ENCODE peak calls at places on chromosomes 7 and 10, in seven cellular contexts. F is A172, W is NCI-H2227 treated with DMSO at 0.1 percent for 48 hours, M is psoas muscle, P is PC-3, L is left ventricle myocardium inferior, X is fibroblast of the aortic adventitia. Q is an unnamed sample.
A peak's percentile ranks its signal among the peaks of the same experiment; 100 is the strongest.

GRCh38 chr7:81574723-81575326 is 195.0 kb downstream of the HGF start:
- DNase-seq in F (no peak), W (no peak), M (no peak), P (no peak), L (no peak), X (peak; percentile 94), Q (no peak)

GRCh38 chr7:92034116-92034515 is 93.5 kb downstream of the AKAP9 start:
- DNase-seq in F (no peak), W (no peak), M (no peak), P (no peak), L (no peak), X (peak; percentile 74), Q (no peak)

GRCh38 chr7:66683770-66684123 is 55.1 kb downstream of the KCTD7 start:
- DNase-seq in F (no peak), W (no peak), M (no peak), P (no peak), L (no peak), X (peak; percentile 16), Q (no peak)

GRCh38 chr7:117630501-117630900 is 150.7 kb downstream of the CFTR start:
- DNase-seq in F (no peak), W (no peak), M (no peak), P (no peak), L (no peak), X (no peak), Q (no peak)

GRCh38 chr7:134781171-134781570 is 1.7 kb downstream of the CALD1 start:
- DNase-seq in F (no peak), W (no peak), M (no peak), P (no peak), L (no peak), X (peak; percentile 40), Q (no peak)

GRCh38 chr7:155298288-155298833 is 683 bp downstream of the INSIG1 start:
- DNase-seq in F (no peak), W (no peak), M (peak; percentile 24), P (no peak), L (no peak), X (no peak), Q (no peak)

GRCh38 chr10:24453404-24453830 is 244.5 kb downstream of the KIAA1217 start:
- DNase-seq in F (no peak), W (peak; percentile 11), M (no peak), P (no peak), L (no peak), X (peak; percentile 74), Q (no peak)

GRCh38 chr7:4886671-4887070 is 3.2 kb upstream of the RADIL start:
- DNase-seq in F (no peak), W (no peak), M (no peak), P (no peak), L (no peak), X (no peak), Q (no peak)

GRCh38 chr7:159015081-159015893 is 129.4 kb downstream of the VIPR2 start:
- DNase-seq in F (no peak), W (no peak), M (peak; percentile 77), P (peak; percentile 66), L (peak; percentile 81), X (peak; percentile 1), Q (peak; percentile 66)

GRCh38 chr10:128130051-128130450 is 3.8 kb upstream of the MKI67 start:
- DNase-seq in F (peak; percentile 28), W (no peak), M (no peak), P (no peak), L (no peak), X (peak; percentile 57), Q (no peak)